ENCODE peak calls at places on chromosomes 4 and X, in eight cellular contexts. One of them, this sample, is unnamed.

GRCh38 chr4:88737304-88738015 is 39.8 kb upstream of the NAP1L5 start:
- DNase-seq in IMR-90: peak; percentile 12
- DNase-seq in AG09309: no peak
- DNase-seq in OCI-LY7: no peak
- DNase-seq in CD4-positive, alpha-beta T cell: peak; percentile 44
- DNase-seq in bronchial epithelial cell: peak; percentile 13
- DNase-seq in MM.1S: peak; percentile 79
- DNase-seq in mesothelial cell of epicardium: peak; percentile 45
- DNase-seq in this sample: peak; percentile 24

GRCh38 chr4:101123231-101123630 is 224.1 kb downstream of the PPP3CA start:
- DNase-seq in IMR-90: no peak
- DNase-seq in AG09309: no peak
- DNase-seq in OCI-LY7: no peak
- DNase-seq in CD4-positive, alpha-beta T cell: no peak
- DNase-seq in bronchial epithelial cell: no peak
- DNase-seq in MM.1S: no peak
- DNase-seq in mesothelial cell of epicardium: no peak
- DNase-seq in this sample: no peak

GRCh38 chr4:161799687-161800086 is 364.1 kb downstream of the FSTL5 start:
- DNase-seq in IMR-90: peak; percentile 2
- DNase-seq in AG09309: no peak
- DNase-seq in OCI-LY7: no peak
- DNase-seq in CD4-positive, alpha-beta T cell: no peak
- DNase-seq in bronchial epithelial cell: peak; percentile 81
- DNase-seq in MM.1S: no peak
- DNase-seq in mesothelial cell of epicardium: no peak
- DNase-seq in this sample: no peak

GRCh38 chrX:127459784-127460183 is 592.4 kb downstream of the ACTRT1 start:
- DNase-seq in IMR-90: no peak
- DNase-seq in AG09309: no peak
- DNase-seq in OCI-LY7: no peak
- DNase-seq in CD4-positive, alpha-beta T cell: no peak
- DNase-seq in bronchial epithelial cell: peak; percentile 2
- DNase-seq in MM.1S: no peak
- DNase-seq in mesothelial cell of epicardium: no peak
- DNase-seq in this sample: no peak

GRCh38 chr4:182688081-182688480 is 229.1 kb downstream of the DCTD start:
- DNase-seq in IMR-90: no peak
- DNase-seq in AG09309: no peak
- DNase-seq in OCI-LY7: no peak
- DNase-seq in CD4-positive, alpha-beta T cell: no peak
- DNase-seq in bronchial epithelial cell: no peak
- DNase-seq in MM.1S: no peak
- DNase-seq in mesothelial cell of epicardium: no peak
- DNase-seq in this sample: no peak

GRCh38 chr4:108833041-108833440 is 70.2 kb upstream of the ETNPPL start:
- DNase-seq in IMR-90: peak; percentile 68
- DNase-seq in AG09309: no peak
- DNase-seq in OCI-LY7: no peak
- DNase-seq in CD4-positive, alpha-beta T cell: no peak
- DNase-seq in bronchial epithelial cell: no peak
- DNase-seq in MM.1S: no peak
- DNase-seq in mesothelial cell of epicardium: no peak
- DNase-seq in this sample: no peak

GRCh38 chr4:126772662-126773061 is 860.1 kb upstream of the INTU start:
- DNase-seq in IMR-90: peak; percentile 34
- DNase-seq in AG09309: no peak
- DNase-seq in OCI-LY7: no peak
- DNase-seq in CD4-positive, alpha-beta T cell: no peak
- DNase-seq in bronchial epithelial cell: no peak
- DNase-seq in MM.1S: no peak
- DNase-seq in mesothelial cell of epicardium: no peak
- DNase-seq in this sample: no peak

GRCh38 chr4:26452565-26453531 is 37.4 kb downstream of the CCKAR start:
- DNase-seq in IMR-90: no peak
- DNase-seq in AG09309: no peak
- DNase-seq in OCI-LY7: no peak
- DNase-seq in CD4-positive, alpha-beta T cell: no peak
- DNase-seq in bronchial epithelial cell: peak; percentile 17
- DNase-seq in MM.1S: no peak
- DNase-seq in mesothelial cell of epicardium: no peak
- DNase-seq in this sample: no peak

GRCh38 chr4:38082424-38083374 is 122.5 kb downstream of the PTTG2 start:
- DNase-seq in IMR-90: peak; percentile 97
- DNase-seq in AG09309: no peak
- DNase-seq in OCI-LY7: no peak
- DNase-seq in CD4-positive, alpha-beta T cell: no peak
- DNase-seq in bronchial epithelial cell: no peak
- DNase-seq in MM.1S: no peak
- DNase-seq in mesothelial cell of epicardium: no peak
- DNase-seq in this sample: no peak

GRCh38 chr4:145203400-145203799 is 23.0 kb upstream of the OTUD4 start:
- DNase-seq in IMR-90: no peak
- DNase-seq in AG09309: no peak
- DNase-seq in OCI-LY7: no peak
- DNase-seq in CD4-positive, alpha-beta T cell: no peak
- DNase-seq in bronchial epithelial cell: no peak
- DNase-seq in MM.1S: no peak
- DNase-seq in mesothelial cell of epicardium: no peak
- DNase-seq in this sample: no peak

GRCh38 chrX:48540015-48540350 is 469 bp downstream of the TBC1D25 start:
- DNase-seq in IMR-90: peak; percentile 14
- DNase-seq in AG09309: no peak
- DNase-seq in OCI-LY7: no peak
- DNase-seq in CD4-positive, alpha-beta T cell: peak; percentile 50
- DNase-seq in bronchial epithelial cell: peak; percentile 40
- DNase-seq in MM.1S: peak; percentile 27
- DNase-seq in mesothelial cell of epicardium: peak; percentile 62
- DNase-seq in this sample: peak; percentile 56

GRCh38 chrX:110316351-110317078 is 1.4 kb downstream of the AMMECR1 start:
- DNase-seq in IMR-90: no peak
- DNase-seq in AG09309: no peak
- DNase-seq in OCI-LY7: no peak
- DNase-seq in CD4-positive, alpha-beta T cell: no peak
- DNase-seq in bronchial epithelial cell: peak; percentile 4
- DNase-seq in MM.1S: peak; percentile 8
- DNase-seq in mesothelial cell of epicardium: no peak
- DNase-seq in this sample: no peak

GRCh38 chr4:39719804-39720580 is 22.1 kb downstream of the UBE2K start:
- DNase-seq in IMR-90: peak; percentile 71
- DNase-seq in AG09309: no peak
- DNase-seq in OCI-LY7: no peak
- DNase-seq in CD4-positive, alpha-beta T cell: no peak
- DNase-seq in bronchial epithelial cell: peak; percentile 47
- DNase-seq in MM.1S: no peak
- DNase-seq in mesothelial cell of epicardium: no peak
- DNase-seq in this sample: no peak

GRCh38 chrX:42680651-42681050 is 97.3 kb downstream of the PPP1R2C start:
- DNase-seq in IMR-90: no peak
- DNase-seq in AG09309: no peak
- DNase-seq in OCI-LY7: peak; percentile 27
- DNase-seq in CD4-positive, alpha-beta T cell: no peak
- DNase-seq in bronchial epithelial cell: no peak
- DNase-seq in MM.1S: no peak
- DNase-seq in mesothelial cell of epicardium: no peak
- DNase-seq in this sample: no peak

DNA sequence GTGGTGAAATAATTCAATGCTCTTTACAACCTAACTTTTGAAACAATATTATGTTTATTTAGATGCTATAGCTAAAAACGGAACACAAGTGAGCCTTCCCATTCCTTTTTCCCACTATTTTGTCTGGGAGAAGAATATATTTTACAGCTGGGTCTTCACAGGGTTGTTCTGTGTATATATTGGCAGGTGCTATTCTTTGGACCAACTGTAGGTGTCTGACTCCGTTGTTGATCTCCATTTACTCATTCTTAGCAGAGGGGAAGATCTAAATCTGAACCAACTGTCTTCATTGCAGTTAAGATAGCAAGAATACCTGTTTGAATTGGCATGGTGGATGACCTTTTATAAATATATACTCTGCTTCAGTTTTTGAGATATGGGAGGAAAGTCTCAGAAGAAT is 257.4 kb downstream of the CFAP299 start:
- DNase-seq in IMR-90: no peak
- DNase-seq in AG09309: no peak
- DNase-seq in OCI-LY7: peak; percentile 40
- DNase-seq in CD4-positive, alpha-beta T cell: no peak
- DNase-seq in bronchial epithelial cell: no peak
- DNase-seq in MM.1S: no peak
- DNase-seq in mesothelial cell of epicardium: no peak
- DNase-seq in this sample: peak; percentile 9
- TF ChIP-seq CTCF in IMR-90: no peak
- TF ChIP-seq CTCF in AG09309: no peak
- TF ChIP-seq CTCF in OCI-LY7: peak; percentile 68
- TF ChIP-seq CTCF in CD4-positive, alpha-beta T cell: no peak
- TF ChIP-seq CTCF in bronchial epithelial cell: no peak
- TF ChIP-seq CTCF in MM.1S: peak; percentile 21
- TF ChIP-seq CTCF in mesothelial cell of epicardium: no peak
- TF ChIP-seq CTCF in this sample: peak; percentile 11

DNA sequence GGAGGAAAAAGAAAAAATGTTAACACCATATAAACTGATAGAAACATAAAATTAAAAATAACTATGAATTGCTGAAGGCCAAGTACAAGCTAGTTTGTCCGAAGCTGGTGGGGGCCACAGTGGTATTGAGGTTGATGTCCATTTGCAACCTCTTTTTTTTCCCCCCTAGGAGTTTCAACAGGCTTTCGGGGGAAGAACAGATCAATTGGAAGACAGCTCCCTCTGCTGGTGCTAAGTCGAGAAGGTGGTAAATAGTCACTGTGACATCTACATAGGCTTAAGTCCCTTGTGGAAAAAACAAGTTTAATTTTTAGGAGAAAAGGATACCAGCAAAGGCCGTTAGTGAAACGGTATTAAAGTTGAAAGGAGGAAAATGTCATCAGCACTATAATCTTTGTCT is 115.7 kb upstream of the ZXDA start:
- DNase-seq in IMR-90: peak; percentile 25
- DNase-seq in AG09309: peak; percentile 1
- DNase-seq in OCI-LY7: peak; percentile 59
- DNase-seq in CD4-positive, alpha-beta T cell: peak; percentile 11
- DNase-seq in bronchial epithelial cell: peak; percentile 33
- DNase-seq in MM.1S: peak; percentile 65
- DNase-seq in mesothelial cell of epicardium: no peak
- DNase-seq in this sample: peak; percentile 14
- TF ChIP-seq CTCF in IMR-90: peak; percentile 44
- TF ChIP-seq CTCF in AG09309: peak; percentile 68
- TF ChIP-seq CTCF in OCI-LY7: peak; percentile 77
- TF ChIP-seq CTCF in CD4-positive, alpha-beta T cell: peak; percentile 58
- TF ChIP-seq CTCF in bronchial epithelial cell: peak; percentile 46
- TF ChIP-seq CTCF in MM.1S: peak; percentile 68
- TF ChIP-seq CTCF in mesothelial cell of epicardium: no peak
- TF ChIP-seq CTCF in this sample: peak; percentile 52

GRCh38 chr4:33626242-33626641 is 2618.1 kb downstream of the ARAP2 start:
- DNase-seq in IMR-90: no peak
- DNase-seq in AG09309: no peak
- DNase-seq in OCI-LY7: no peak
- DNase-seq in CD4-positive, alpha-beta T cell: no peak
- DNase-seq in bronchial epithelial cell: no peak
- DNase-seq in MM.1S: no peak
- DNase-seq in mesothelial cell of epicardium: no peak
- DNase-seq in this sample: no peak

GRCh38 chr4:33628296-33628695 is 2616.0 kb downstream of the ARAP2 start:
- DNase-seq in IMR-90: no peak
- DNase-seq in AG09309: no peak
- DNase-seq in OCI-LY7: no peak
- DNase-seq in CD4-positive, alpha-beta T cell: no peak
- DNase-seq in bronchial epithelial cell: no peak
- DNase-seq in MM.1S: no peak
- DNase-seq in mesothelial cell of epicardium: no peak
- DNase-seq in this sample: no peak

GRCh38 chr4:33625762-33626161 is 2618.6 kb downstream of the ARAP2 start:
- DNase-seq in IMR-90: no peak
- DNase-seq in AG09309: no peak
- DNase-seq in OCI-LY7: no peak
- DNase-seq in CD4-positive, alpha-beta T cell: no peak
- DNase-seq in bronchial epithelial cell: no peak
- DNase-seq in MM.1S: no peak
- DNase-seq in mesothelial cell of epicardium: no peak
- DNase-seq in this sample: no peak
- TF ChIP-seq CTCF in IMR-90: no peak
- TF ChIP-seq CTCF in AG09309: no peak
- TF ChIP-seq CTCF in OCI-LY7: no peak
- TF ChIP-seq CTCF in CD4-positive, alpha-beta T cell: no peak
- TF ChIP-seq CTCF in bronchial epithelial cell: no peak
- TF ChIP-seq CTCF in MM.1S: no peak
- TF ChIP-seq CTCF in mesothelial cell of epicardium: no peak
- TF ChIP-seq CTCF in this sample: no peak

GRCh38 chrX:107451754-107452153 is 2.3 kb downstream of the FRMPD3 start:
- DNase-seq in IMR-90: no peak
- DNase-seq in AG09309: no peak
- DNase-seq in OCI-LY7: peak; percentile 64
- DNase-seq in CD4-positive, alpha-beta T cell: no peak
- DNase-seq in bronchial epithelial cell: no peak
- DNase-seq in MM.1S: no peak
- DNase-seq in mesothelial cell of epicardium: no peak
- DNase-seq in this sample: no peak

GRCh38 chrX:107447642-107448041 is 1.8 kb upstream of the FRMPD3 start:
- DNase-seq in IMR-90: no peak
- DNase-seq in AG09309: no peak
- DNase-seq in OCI-LY7: no peak
- DNase-seq in CD4-positive, alpha-beta T cell: no peak
- DNase-seq in bronchial epithelial cell: no peak
- DNase-seq in MM.1S: no peak
- DNase-seq in mesothelial cell of epicardium: no peak
- DNase-seq in this sample: no peak

GRCh38 chrX:107448625-107449468 is 605 bp upstream of the FRMPD3 start:
- DNase-seq in IMR-90: no peak
- DNase-seq in AG09309: no peak
- DNase-seq in OCI-LY7: peak; percentile 70
- DNase-seq in CD4-positive, alpha-beta T cell: no peak
- DNase-seq in bronchial epithelial cell: no peak
- DNase-seq in MM.1S: peak; percentile 29
- DNase-seq in mesothelial cell of epicardium: no peak
- DNase-seq in this sample: no peak

GRCh38 chrX:107449490-107450175 is at the start of gene FRMPD3:
- DNase-seq in IMR-90: no peak
- DNase-seq in AG09309: no peak
- DNase-seq in OCI-LY7: peak; percentile 64
- DNase-seq in CD4-positive, alpha-beta T cell: no peak
- DNase-seq in bronchial epithelial cell: no peak
- DNase-seq in MM.1S: peak; percentile 15
- DNase-seq in mesothelial cell of epicardium: no peak
- DNase-seq in this sample: no peak

DNA sequence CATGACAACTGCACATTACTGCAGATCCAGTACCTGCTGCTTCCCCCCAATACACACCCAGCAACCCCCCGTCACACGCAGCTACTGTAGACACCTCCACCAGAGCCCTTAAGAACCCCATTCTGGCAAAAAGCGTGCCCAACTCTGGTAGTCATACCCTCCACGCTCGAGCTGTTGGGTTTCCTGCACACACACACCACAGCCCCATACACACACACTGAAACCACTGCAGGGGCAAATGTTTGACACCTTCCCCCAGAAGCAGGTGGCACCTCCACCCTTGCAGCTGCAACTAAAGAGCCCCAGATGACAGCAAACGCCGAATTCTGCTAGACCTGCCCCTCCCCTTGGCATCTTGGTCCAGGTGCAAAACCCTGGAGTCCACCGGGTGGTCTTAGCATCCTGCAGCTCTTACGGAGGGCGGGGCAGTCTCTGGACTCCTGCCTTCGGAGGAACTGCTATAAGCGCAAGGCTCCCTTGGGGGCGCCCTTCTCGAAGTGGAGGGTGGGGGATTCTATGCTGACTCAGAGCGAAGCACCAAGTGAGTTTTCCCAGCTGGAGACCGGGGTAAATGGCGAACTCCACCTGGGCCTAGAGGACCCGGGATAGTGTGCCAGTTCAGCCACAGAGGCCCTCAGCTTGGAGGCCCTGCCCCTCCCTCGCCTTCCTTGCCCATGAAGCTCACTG is 1.5 kb downstream of the FRMPD3 start:
- DNase-seq in IMR-90: no peak
- DNase-seq in AG09309: no peak
- DNase-seq in OCI-LY7: peak; percentile 84
- DNase-seq in CD4-positive, alpha-beta T cell: no peak
- DNase-seq in bronchial epithelial cell: no peak
- DNase-seq in MM.1S: no peak
- DNase-seq in mesothelial cell of epicardium: peak; percentile 47
- DNase-seq in this sample: peak; percentile 22
- TF ChIP-seq CTCF in IMR-90: no peak
- TF ChIP-seq CTCF in AG09309: no peak
- TF ChIP-seq CTCF in OCI-LY7: peak; percentile 75
- TF ChIP-seq CTCF in CD4-positive, alpha-beta T cell: no peak
- TF ChIP-seq CTCF in bronchial epithelial cell: no peak
- TF ChIP-seq CTCF in MM.1S: no peak
- TF ChIP-seq CTCF in mesothelial cell of epicardium: no peak
- TF ChIP-seq CTCF in this sample: no peak